ENCODE peak calls at places on chromosomes 1 and 21, in four cellular contexts. One of them, this sample, is unnamed.

GRCh38 chr1:151539321-151540020 is 638 bp upstream of the TUFT1 start:
- DNase-seq in T-cell: no peak
- DNase-seq in NCI-H446 treated with DMSO at 0.1 percent for 48 hours: peak
- DNase-seq in germinal center: peak
- DNase-seq in this sample: peak

GRCh38 chr1:118154220-118154619 is 30.8 kb downstream of the SPAG17 start:
- DNase-seq in T-cell: no peak
- DNase-seq in NCI-H446 treated with DMSO at 0.1 percent for 48 hours: peak
- DNase-seq in germinal center: no peak
- DNase-seq in this sample: no peak

GRCh38 chr1:30894508-30894973 is 14.0 kb downstream of the SDC3 start:
- DNase-seq in T-cell: no peak
- DNase-seq in NCI-H446 treated with DMSO at 0.1 percent for 48 hours: no peak
- DNase-seq in germinal center: no peak
- DNase-seq in this sample: no peak

GRCh38 chr1:30535595-30536325 is 187.6 kb downstream of the MATN1 start:
- DNase-seq in T-cell: no peak
- DNase-seq in NCI-H446 treated with DMSO at 0.1 percent for 48 hours: no peak
- DNase-seq in germinal center: no peak
- DNase-seq in this sample: no peak

GRCh38 chr1:14689996-14690614 is 91.6 kb downstream of the KAZN start:
- DNase-seq in T-cell: no peak
- DNase-seq in NCI-H446 treated with DMSO at 0.1 percent for 48 hours: no peak
- DNase-seq in germinal center: no peak
- DNase-seq in this sample: no peak

GRCh38 chr1:237921290-237921689 is 30.6 kb upstream of the ZP4 start:
- DNase-seq in T-cell: no peak
- DNase-seq in NCI-H446 treated with DMSO at 0.1 percent for 48 hours: no peak
- DNase-seq in germinal center: no peak
- DNase-seq in this sample: no peak

GRCh38 chr1:6330410-6330827 is 63.1 kb downstream of the ACOT7 start:
- DNase-seq in T-cell: no peak
- DNase-seq in NCI-H446 treated with DMSO at 0.1 percent for 48 hours: peak
- DNase-seq in germinal center: no peak
- DNase-seq in this sample: no peak

GRCh38 chr1:28580706-28581530 is 11.1 kb upstream of the RAB42 start:
- DNase-seq in T-cell: peak
- DNase-seq in NCI-H446 treated with DMSO at 0.1 percent for 48 hours: no peak
- DNase-seq in germinal center: peak
- DNase-seq in this sample: no peak

GRCh38 chr1:32759997-32760623 is 57.0 kb downstream of the YARS1 start:
- DNase-seq in T-cell: no peak
- DNase-seq in NCI-H446 treated with DMSO at 0.1 percent for 48 hours: no peak
- DNase-seq in germinal center: no peak
- DNase-seq in this sample: no peak

GRCh38 chr1:58116284-58116683 is 430.2 kb downstream of the OMA1 start:
- DNase-seq in T-cell: no peak
- DNase-seq in NCI-H446 treated with DMSO at 0.1 percent for 48 hours: no peak
- DNase-seq in germinal center: no peak
- DNase-seq in this sample: no peak

GRCh38 chr1:32963746-32964460 is 706 bp downstream of the RNF19B start:
- DNase-seq in T-cell: peak
- DNase-seq in NCI-H446 treated with DMSO at 0.1 percent for 48 hours: no peak
- DNase-seq in germinal center: peak
- DNase-seq in this sample: no peak

GRCh38 chr1:232111616-232112015 is 485.0 kb downstream of the DISC1 start:
- DNase-seq in T-cell: no peak
- DNase-seq in NCI-H446 treated with DMSO at 0.1 percent for 48 hours: peak
- DNase-seq in germinal center: no peak
- DNase-seq in this sample: no peak

GRCh38 chr1:155777541-155777940 is 79.5 kb downstream of the GON4L start:
- DNase-seq in T-cell: no peak
- DNase-seq in NCI-H446 treated with DMSO at 0.1 percent for 48 hours: no peak
- DNase-seq in germinal center: no peak
- DNase-seq in this sample: no peak

GRCh38 chr21:41366522-41367151 is 4.8 kb downstream of the MX2 start:
- DNase-seq in T-cell: no peak
- DNase-seq in NCI-H446 treated with DMSO at 0.1 percent for 48 hours: no peak
- DNase-seq in germinal center: peak
- DNase-seq in this sample: no peak

GRCh38 chr21:46368533-46369285 is 44.8 kb downstream of the PCNT start:
- DNase-seq in T-cell: peak
- DNase-seq in NCI-H446 treated with DMSO at 0.1 percent for 48 hours: no peak
- DNase-seq in germinal center: no peak
- DNase-seq in this sample: no peak

GRCh38 chr21:37367758-37368535 is 1.4 kb downstream of the DYRK1A start:
- DNase-seq in T-cell: peak
- DNase-seq in NCI-H446 treated with DMSO at 0.1 percent for 48 hours: no peak
- DNase-seq in germinal center: peak
- DNase-seq in this sample: peak

GRCh38 chr21:35511298-35512162 is 462.4 kb upstream of the RUNX1 start:
- DNase-seq in T-cell: no peak
- DNase-seq in NCI-H446 treated with DMSO at 0.1 percent for 48 hours: no peak
- DNase-seq in germinal center: no peak
- DNase-seq in this sample: no peak

GRCh38 chr21:43355196-43355924 is 71.6 kb downstream of the SIK1 start:
- DNase-seq in T-cell: no peak
- DNase-seq in NCI-H446 treated with DMSO at 0.1 percent for 48 hours: no peak
- DNase-seq in germinal center: no peak
- DNase-seq in this sample: no peak